ENCODE peak calls at places on chromosomes 16 and 17, in six cellular contexts. M is AG20443, P is GM20000, Y is hypothalamus, H is kidney tubule cell, F is tibial artery. Z is an unnamed sample.
A peak's percentile ranks its signal among the peaks of the same experiment; 100 is the strongest.

GRCh38 chr17:72518810-72519597 is 398.2 kb downstream of the SOX9 start:
- DNase-seq in M (no peak), P (no peak), Y (peak; percentile 23), H (peak; percentile 21), F (no peak), Z (no peak)

GRCh38 chr17:35871415-35871814 is 2.7 kb upstream of the HEATR9 start:
- DNase-seq in M (no peak), P (no peak), Y (no peak), H (no peak), F (no peak), Z (no peak)

GRCh38 chr16:10521681-10522274 is 58.6 kb downstream of the EMP2 start:
- DNase-seq in M (peak; percentile 86), P (peak; percentile 63), Y (peak; percentile 38), H (peak; percentile 68), F (peak; percentile 76), Z (no peak)

GRCh38 chr16:72923757-72924156 is 124.2 kb downstream of the ZFHX3 start:
- DNase-seq in M (no peak), P (no peak), Y (no peak), H (no peak), F (no peak), Z (no peak)

GRCh38 chr17:42979511-42980273 is at the start of gene PTGES3L:
- DNase-seq in M (peak; percentile 56), P (peak; percentile 84), Y (peak; percentile 25), H (peak; percentile 59), F (peak; percentile 82), Z (no peak)

GRCh38 chr17:19369846-19370492 is 7.4 kb upstream of the B9D1 start:
- DNase-seq in M (no peak), P (no peak), Y (no peak), H (no peak), F (no peak), Z (no peak)

GRCh38 chr17:51739245-51739886 is 419.1 kb downstream of the CA10 start:
- DNase-seq in M (no peak), P (no peak), Y (no peak), H (peak; percentile 36), F (no peak), Z (no peak)

GRCh38 chr17:54901230-54901847 is 687 bp downstream of the TOM1L1 start:
- DNase-seq in M (peak; percentile 20), P (no peak), Y (no peak), H (peak; percentile 82), F (no peak), Z (no peak)

Z was measured in occipital lobe.